ENCODE peak calls at places on chromosome 9, in ten cellular contexts. G, Q, J, R, F, A, O, I, W and D are unnamed samples.

GRCh38 chr9:101400120-101400519 is 1.5 kb downstream of the ZNF189 start:
- DNase-seq in G (no peak), Q (peak), J (peak), R (no peak), F (no peak), A (no peak), O (peak), I (no peak), W (no peak), D (no peak)

GRCh38 chr9:72415948-72416347 is 50.9 kb upstream of the ZFAND5 start:
- DNase-seq in G (no peak), Q (no peak), J (no peak), R (no peak), F (no peak), A (no peak), O (no peak), I (no peak), W (no peak), D (no peak)

GRCh38 chr9:94909250-94909894 is 182.9 kb downstream of the AOPEP start:
- DNase-seq in G (no peak), Q (no peak), J (no peak), R (no peak), F (no peak), A (no peak), O (no peak), I (no peak), W (no peak), D (no peak)

GRCh38 chr9:116039312-116039711 is 114.3 kb upstream of the PAPPA start:
- DNase-seq in G (no peak), Q (no peak), J (no peak), R (no peak), F (no peak), A (no peak), O (no peak), I (no peak), W (no peak), D (no peak)

GRCh38 chr9:96553070-96553469 is 66.6 kb downstream of the CDC14B start:
- DNase-seq in G (no peak), Q (peak), J (peak), R (no peak), F (no peak), A (no peak), O (peak), I (no peak), W (peak), D (no peak)

GRCh38 chr9:134214395-134214765 is 50.0 kb upstream of the RNU6ATAC start:
- DNase-seq in G (no peak), Q (no peak), J (no peak), R (no peak), F (no peak), A (no peak), O (no peak), I (no peak), W (no peak), D (no peak)

GRCh38 chr9:82382887-82383616 is 394.5 kb downstream of the SPATA31D1 start:
- DNase-seq in G (no peak), Q (peak), J (no peak), R (no peak), F (no peak), A (no peak), O (no peak), I (no peak), W (no peak), D (no peak)

GRCh38 chr9:133708770-133709611 is 29.2 kb downstream of the SARDH start:
- DNase-seq in G (peak), Q (no peak), J (no peak), R (no peak), F (peak), A (no peak), O (no peak), I (no peak), W (no peak), D (no peak)

GRCh38 chr9:130906727-130907416 is 10.3 kb upstream of the QRFP start:
- DNase-seq in G (no peak), Q (no peak), J (no peak), R (no peak), F (no peak), A (no peak), O (no peak), I (no peak), W (no peak), D (no peak)

GRCh38 chr9:81682797-81683196 is 6.5 kb downstream of the TLE1 start:
- DNase-seq in G (no peak), Q (peak), J (no peak), R (peak), F (no peak), A (no peak), O (peak), I (peak), W (no peak), D (no peak)

GRCh38 chr9:102185371-102185770 is 446.9 kb upstream of the GRIN3A start:
- DNase-seq in G (no peak), Q (no peak), J (no peak), R (peak), F (no peak), A (no peak), O (no peak), I (no peak), W (no peak), D (no peak)

GRCh38 chr9:106482733-106483132 is 380.2 kb upstream of the ZNF462 start:
- DNase-seq in G (no peak), Q (no peak), J (peak), R (no peak), F (no peak), A (peak), O (no peak), I (no peak), W (no peak), D (no peak)

GRCh38 chr9:126882746-126883145 is 22.3 kb downstream of the ZBTB34 start:
- DNase-seq in G (no peak), Q (no peak), J (no peak), R (no peak), F (no peak), A (no peak), O (no peak), I (no peak), W (no peak), D (no peak)

GRCh38 chr9:93649610-93650261 is 73.4 kb downstream of the PHF2 start:
- DNase-seq in G (no peak), Q (no peak), J (peak), R (no peak), F (no peak), A (no peak), O (no peak), I (no peak), W (no peak), D (no peak)

GRCh38 chr9:120846251-120846869 is 3.6 kb upstream of the PSMD5 start:
- DNase-seq in G (no peak), Q (no peak), J (no peak), R (no peak), F (no peak), A (no peak), O (no peak), I (no peak), W (no peak), D (no peak)

GRCh38 chr9:86034863-86035734 is 64.3 kb downstream of the GOLM1 start:
- DNase-seq in G (no peak), Q (peak), J (peak), R (peak), F (peak), A (no peak), O (peak), I (peak), W (peak), D (no peak)

GRCh38 chr9:124124729-124125589 is 113.4 kb downstream of the LHX2 start:
- DNase-seq in G (no peak), Q (no peak), J (no peak), R (no peak), F (no peak), A (no peak), O (no peak), I (no peak), W (no peak), D (no peak)

GRCh38 chr9:107043886-107044285 is 180.9 kb downstream of the ZNF462 start:
- DNase-seq in G (no peak), Q (peak), J (no peak), R (no peak), F (no peak), A (no peak), O (peak), I (no peak), W (no peak), D (no peak)

GRCh38 chr9:16688814-16689213 is 181.7 kb downstream of the BNC2 start:
- DNase-seq in G (no peak), Q (peak), J (no peak), R (no peak), F (no peak), A (no peak), O (peak), I (no peak), W (no peak), D (no peak)

GRCh38 chr9:87766697-87767096 is 40.8 kb downstream of the CTSL start:
- DNase-seq in G (no peak), Q (no peak), J (no peak), R (no peak), F (no peak), A (no peak), O (no peak), I (peak), W (no peak), D (no peak)

GRCh38 chr9:98540476-98540875 is 168.3 kb downstream of the GABBR2 start:
- DNase-seq in G (no peak), Q (no peak), J (no peak), R (no peak), F (no peak), A (no peak), O (no peak), I (no peak), W (no peak), D (no peak)

GRCh38 chr9:84170521-84171141 is 169.9 kb downstream of the SLC28A3 start:
- DNase-seq in G (no peak), Q (peak), J (peak), R (peak), F (no peak), A (peak), O (peak), I (peak), W (peak), D (no peak)

GRCh38 chr9:8845376-8845775 is 1045.8 kb upstream of the DMAC1 start:
- DNase-seq in G (no peak), Q (no peak), J (no peak), R (no peak), F (no peak), A (no peak), O (no peak), I (no peak), W (no peak), D (no peak)

GRCh38 chr9:113734826-113735225 is 141.3 kb upstream of the ZNF618 start:
- DNase-seq in G (no peak), Q (no peak), J (no peak), R (no peak), F (no peak), A (no peak), O (no peak), I (no peak), W (no peak), D (no peak)

GRCh38 chr9:16869961-16870605 is 387 bp downstream of the BNC2 start:
- DNase-seq in G (no peak), Q (peak), J (no peak), R (no peak), F (peak), A (no peak), O (no peak), I (no peak), W (no peak), D (peak)

GRCh38 chr9:120904061-120904998 is 22.3 kb downstream of the TRAF1 start:
- DNase-seq in G (peak), Q (no peak), J (no peak), R (no peak), F (no peak), A (no peak), O (no peak), I (no peak), W (no peak), D (no peak)

GRCh38 chr9:136630662-136630992 is 32.1 kb upstream of the EGFL7 start:
- DNase-seq in G (no peak), Q (no peak), J (no peak), R (no peak), F (no peak), A (no peak), O (no peak), I (no peak), W (no peak), D (no peak)

GRCh38 chr9:123410281-123410910 is 54.4 kb downstream of the CRB2 start:
- DNase-seq in G (no peak), Q (no peak), J (no peak), R (no peak), F (no peak), A (no peak), O (no peak), I (no peak), W (no peak), D (no peak)

GRCh38 chr9:18396102-18396728 is 77.7 kb upstream of the ADAMTSL1 start:
- DNase-seq in G (no peak), Q (peak), J (peak), R (no peak), F (no peak), A (no peak), O (peak), I (peak), W (no peak), D (no peak)

GRCh38 chr9:78542491-78543175 is 245.7 kb downstream of the PSAT1 start:
- DNase-seq in G (no peak), Q (no peak), J (no peak), R (no peak), F (no peak), A (no peak), O (no peak), I (no peak), W (no peak), D (no peak)

GRCh38 chr9:95048225-95049087 is 269.1 kb downstream of the FANCC start:
- DNase-seq in G (peak), Q (peak), J (peak), R (peak), F (peak), A (no peak), O (peak), I (peak), W (no peak), D (peak)

GRCh38 chr9:135577256-135577655 is 15.7 kb downstream of the PAEP start:
- DNase-seq in G (no peak), Q (no peak), J (no peak), R (no peak), F (no peak), A (no peak), O (no peak), I (no peak), W (no peak), D (no peak)

GRCh38 chr9:98962861-98963260 is 19.2 kb downstream of the COL15A1 start:
- DNase-seq in G (no peak), Q (peak), J (no peak), R (no peak), F (no peak), A (no peak), O (no peak), I (no peak), W (no peak), D (no peak)

GRCh38 chr9:69771775-69772418 is 12.1 kb upstream of the PTAR1 start:
- DNase-seq in G (no peak), Q (peak), J (peak), R (no peak), F (no peak), A (no peak), O (peak), I (no peak), W (no peak), D (no peak)

DNA sequence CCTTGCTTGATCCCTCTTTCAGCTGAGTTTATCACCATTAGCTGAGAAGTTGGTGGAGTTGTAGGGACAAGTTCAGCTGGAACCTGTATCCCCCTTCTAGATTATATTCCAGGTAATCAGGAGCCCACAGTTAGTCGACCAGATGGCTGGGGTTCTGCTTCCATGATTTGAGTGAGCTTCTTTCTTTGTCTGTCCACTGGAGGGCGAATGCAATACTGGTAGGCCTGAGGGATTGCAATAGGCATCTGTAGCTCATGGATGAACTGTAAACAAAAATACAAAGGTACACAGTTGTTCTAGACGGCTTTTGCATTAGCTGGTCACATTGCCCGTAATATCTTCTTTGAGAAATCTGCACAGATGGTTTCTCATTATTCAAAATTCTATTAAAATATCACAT is 88.9 kb downstream of the PCSK5 start:
- DNase-seq in G (no peak), Q (peak), J (peak), R (no peak), F (no peak), A (peak), O (no peak), I (peak), W (no peak), D (no peak)
- TF ChIP-seq CTCF in G (no peak), Q (peak), J (peak), R (no peak), F (no peak), A (peak), O (peak), I (no peak), W (peak), D (peak)

GRCh38 chr9:128947423-128948310 is at the start of the genes DOLK and NUP188:
- DNase-seq in G (peak), Q (peak), J (peak), R (peak), F (peak), A (peak), O (peak), I (peak), W (peak), D (peak)
- TF ChIP-seq CTCF in G (no peak), Q (no peak), J (no peak), R (no peak), F (no peak), A (no peak), O (no peak), I (no peak), W (no peak), D (no peak)

GRCh38 chr9:34646211-34647083 is at the start of gene GALT:
- DNase-seq in G (peak), Q (peak), J (peak), R (peak), F (peak), A (no peak), O (peak), I (peak), W (peak), D (peak)
- TF ChIP-seq CTCF in G (peak), Q (peak), J (peak), R (no peak), F (peak), A (peak), O (peak), I (no peak), W (peak), D (peak)

GRCh38 chr9:1210954-1211353 is 160.8 kb downstream of the DMRT2 start:
- DNase-seq in G (no peak), Q (no peak), J (no peak), R (no peak), F (no peak), A (no peak), O (no peak), I (no peak), W (no peak), D (no peak)

GRCh38 chr9:1207681-1208080 is 157.5 kb downstream of the DMRT2 start:
- DNase-seq in G (no peak), Q (peak), J (peak), R (no peak), F (no peak), A (peak), O (no peak), I (no peak), W (peak), D (no peak)

GRCh38 chr9:1202512-1203285 is 152.5 kb downstream of the DMRT2 start:
- DNase-seq in G (no peak), Q (no peak), J (peak), R (no peak), F (no peak), A (no peak), O (no peak), I (no peak), W (no peak), D (no peak)

GRCh38 chr9:1208185-1208584 is 158.0 kb downstream of the DMRT2 start:
- DNase-seq in G (no peak), Q (peak), J (peak), R (no peak), F (no peak), A (no peak), O (peak), I (no peak), W (peak), D (no peak)
- TF ChIP-seq CTCF in G (no peak), Q (no peak), J (no peak), R (no peak), F (no peak), A (no peak), O (no peak), I (no peak), W (no peak), D (no peak)

GRCh38 chr9:12666813-12667212 is 26.4 kb upstream of the TYRP1 start:
- DNase-seq in G (no peak), Q (no peak), J (no peak), R (no peak), F (no peak), A (no peak), O (no peak), I (no peak), W (no peak), D (no peak)
- TF ChIP-seq CTCF in G (no peak), Q (peak), J (peak), R (no peak), F (no peak), A (no peak), O (no peak), I (no peak), W (peak), D (peak)

GRCh38 chr9:26745111-26745510 is 147.5 kb downstream of the CAAP1 start:
- DNase-seq in G (no peak), Q (no peak), J (no peak), R (no peak), F (no peak), A (no peak), O (no peak), I (no peak), W (no peak), D (no peak)
- TF ChIP-seq CTCF in G (no peak), Q (no peak), J (no peak), R (no peak), F (no peak), A (no peak), O (no peak), I (no peak), W (no peak), D (no peak)

DNA sequence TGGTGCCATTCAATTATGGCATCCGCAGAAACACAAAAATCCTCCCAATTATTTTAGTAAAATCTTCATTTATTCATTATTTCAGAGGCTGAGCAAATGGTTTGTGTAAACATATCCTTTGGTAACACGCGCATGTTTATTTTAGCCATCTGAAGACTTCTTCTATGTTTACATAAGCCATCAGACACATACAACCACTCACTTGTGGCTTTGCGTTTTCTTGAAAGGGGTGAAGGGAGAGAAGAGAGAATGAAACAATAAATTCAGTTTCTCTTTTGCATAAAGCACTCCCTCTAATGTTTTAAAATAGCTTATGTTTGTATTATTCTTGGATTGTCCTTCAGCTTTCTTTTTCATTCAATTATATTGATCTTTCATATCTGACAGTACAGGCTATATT is 215.8 kb downstream of the NFIB start:
- DNase-seq in G (no peak), Q (peak), J (peak), R (no peak), F (no peak), A (no peak), O (no peak), I (no peak), W (peak), D (no peak)
- TF ChIP-seq CTCF in G (no peak), Q (no peak), J (no peak), R (no peak), F (no peak), A (no peak), O (no peak), I (no peak), W (no peak), D (no peak)

GRCh38 chr9:969693-970309 is 6.7 kb upstream of the DMRT3 start:
- DNase-seq in G (no peak), Q (no peak), J (no peak), R (no peak), F (peak), A (no peak), O (no peak), I (no peak), W (no peak), D (no peak)
- TF ChIP-seq CTCF in G (no peak), Q (no peak), J (no peak), R (no peak), F (no peak), A (no peak), O (no peak), I (no peak), W (no peak), D (no peak)